ENCODE peak calls at places on chromosomes 1 and 21, in four cellular contexts. E, T, P and Q are unnamed samples.

GRCh38 chr1:219749370-219749769 is 136.5 kb upstream of the ZC3H11B start:
- DNase-seq in E (no peak), T (no peak), P (no peak), Q (no peak)

GRCh38 chr1:168499094-168500049 is 44.4 kb downstream of the XCL2 start:
- DNase-seq in E (peak), T (peak), P (no peak), Q (no peak)

GRCh38 chr1:23577056-23577985 is 18.0 kb upstream of the ID3 start:
- DNase-seq in E (peak), T (peak), P (no peak), Q (no peak)

GRCh38 chr1:169484683-169485426 is 889 bp downstream of the SLC19A2 start:
- DNase-seq in E (peak), T (peak), P (peak), Q (peak)

GRCh38 chr1:230157409-230158390 is 90.7 kb downstream of the GALNT2 start:
- DNase-seq in E (no peak), T (peak), P (no peak), Q (peak)

GRCh38 chr1:207826557-207827487 is 75.0 kb downstream of the CD46 start:
- DNase-seq in E (no peak), T (no peak), P (no peak), Q (no peak)

GRCh38 chr1:200979574-200980451 is 43.7 kb downstream of the KIF21B start:
- DNase-seq in E (no peak), T (peak), P (peak), Q (no peak)

GRCh38 chr21:31660134-31660565 is 657 bp downstream of the SOD1 start:
- DNase-seq in E (peak), T (peak), P (peak), Q (peak)

GRCh38 chr1:43360616-43361015 is 1.8 kb downstream of the CDC20 start:
- DNase-seq in E (no peak), T (no peak), P (no peak), Q (no peak)

GRCh38 chr1:76826072-76826827 is 41.0 kb upstream of the ST6GALNAC5 start:
- DNase-seq in E (no peak), T (no peak), P (no peak), Q (no peak)

GRCh38 chr1:206723500-206724472 is 39.1 kb downstream of the MAPKAPK2 start:
- DNase-seq in E (peak), T (no peak), P (no peak), Q (peak)

GRCh38 chr1:200079576-200079975 is 52.1 kb downstream of the NR5A2 start:
- DNase-seq in E (no peak), T (no peak), P (no peak), Q (no peak)

GRCh38 chr21:38813554-38813953 is 7.8 kb downstream of the ETS2 start:
- DNase-seq in E (no peak), T (no peak), P (no peak), Q (no peak)

GRCh38 chr1:111275079-111275478 is 15.6 kb upstream of the CHIA start:
- DNase-seq in E (no peak), T (peak), P (no peak), Q (peak)

GRCh38 chr1:53182688-53183276 is 13.8 kb upstream of the CPT2 start:
- DNase-seq in E (no peak), T (peak), P (no peak), Q (no peak)

GRCh38 chr21:44647222-44647552 is 973 bp downstream of the KRTAP10-11 start:
- DNase-seq in E (no peak), T (no peak), P (no peak), Q (no peak)

GRCh38 chr1:119862276-119862675 is 34.0 kb downstream of the ADAM30 start:
- DNase-seq in E (no peak), T (no peak), P (no peak), Q (no peak)